ENCODE peak calls at places on chromosomes 16 and 17, in nine cellular contexts. K, U, I, X, Q, L, J, M and A are unnamed samples.

GRCh38 chr16:2983706-2984136 is 3.5 kb upstream of the PKMYT1 start:
- DNase-seq in J (peak; percentile 93), L (peak; percentile 22), X (peak; percentile 79), K (peak; percentile 69), I (peak; percentile 83), Q (peak; percentile 86), M (peak; percentile 88), U (peak; percentile 95), A (peak; percentile 80)

GRCh38 chr17:73638556-73638955 is 5.7 kb downstream of the SDK2 start:
- DNase-seq in K (no peak), I (no peak), L (no peak), U (no peak), Q (no peak), X (no peak), M (no peak), J (no peak), A (no peak)

GRCh38 chr17:10623786-10624338 is 33.2 kb downstream of the MYH3 start:
- DNase-seq in J (no peak), M (no peak), Q (no peak), U (no peak), X (no peak), I (no peak), K (no peak), L (no peak), A (no peak)

GRCh38 chr17:42018339-42018738 is 1.1 kb upstream of the DNAJC7 start:
- DNase-seq in Q (no peak), X (no peak), U (no peak), L (no peak), I (no peak), K (no peak), M (no peak), J (no peak), A (no peak)

GRCh38 chr16:67173808-67174705 is 3.7 kb downstream of the NOL3 start:
- DNase-seq in Q (peak; percentile 91), J (peak; percentile 95), U (peak; percentile 95), X (no peak), K (peak; percentile 76), L (peak; percentile 42), I (peak; percentile 79), M (peak; percentile 95), A (peak; percentile 87)

GRCh38 chr17:27997044-27997401 is 45.5 kb upstream of the NLK start:
- DNase-seq in X (no peak), I (no peak), U (no peak), L (no peak), K (no peak), M (no peak), J (no peak), Q (no peak), A (no peak)

GRCh38 chr16:64880994-64881393 is 240.9 kb downstream of the CDH11 start:
- DNase-seq in U (no peak), K (peak; percentile 15), L (no peak), X (no peak), J (no peak), I (no peak), Q (no peak), M (no peak), A (peak; percentile 30)

GRCh38 chr17:59572301-59572924 is 7.0 kb downstream of the DHX40 start:
- DNase-seq in U (no peak), X (no peak), J (no peak), K (peak; percentile 35), L (no peak), Q (no peak), I (no peak), M (no peak), A (peak; percentile 70)

GRCh38 chr17:76498886-76499667 is 2.1 kb downstream of the RHBDF2 start:
- DNase-seq in X (no peak), U (no peak), L (no peak), K (no peak), M (no peak), J (no peak), I (no peak), Q (no peak), A (no peak)

GRCh38 chr17:83091257-83092141 is 12.1 kb downstream of the METRNL start:
- DNase-seq in U (peak; percentile 85), I (no peak), M (no peak), K (no peak), J (peak; percentile 81), L (no peak), X (no peak), Q (peak; percentile 75), A (no peak)

GRCh38 chr16:50213939-50214519 is 52.3 kb upstream of the ADCY7 start:
- DNase-seq in Q (no peak), K (peak; percentile 62), U (no peak), M (no peak), I (peak; percentile 79), X (peak; percentile 54), L (peak; percentile 56), J (no peak), A (peak; percentile 32)

GRCh38 chr17:3712811-3713463 is 10.8 kb upstream of the HASPIN start:
- DNase-seq in J (no peak), L (no peak), U (no peak), I (no peak), Q (no peak), M (no peak), X (no peak), K (no peak), A (no peak)

GRCh38 chr16:54957403-54957802 is 26.7 kb downstream of the IRX5 start:
- DNase-seq in I (peak; percentile 81), X (no peak), J (no peak), U (no peak), Q (no peak), L (no peak), M (peak; percentile 52), K (no peak), A (peak; percentile 24)

GRCh38 chr17:37698132-37698615 is 46.7 kb downstream of the HNF1B start:
- DNase-seq in K (peak; percentile 79), L (no peak), M (no peak), Q (no peak), U (no peak), I (peak; percentile 8), J (no peak), X (no peak), A (no peak)

DNA sequence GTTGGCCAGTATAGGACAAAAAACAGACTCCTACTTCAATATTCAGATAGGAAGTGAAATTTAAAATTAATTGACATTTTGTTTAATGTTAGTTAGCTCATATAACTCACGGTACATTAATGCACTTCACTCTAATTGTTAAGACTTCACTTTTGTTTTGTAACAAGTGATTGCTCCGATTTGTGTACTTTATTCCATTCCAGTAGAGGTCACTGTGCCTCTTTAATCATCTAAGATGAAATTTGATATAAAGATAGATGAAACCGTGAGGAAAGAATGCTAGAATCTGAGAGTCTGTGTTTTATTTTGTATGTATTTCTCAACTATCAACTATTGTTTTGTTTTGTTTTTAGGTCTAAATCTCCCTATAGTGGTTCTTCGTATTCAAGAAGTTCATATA is 29.0 kb downstream of the RBBP6 start:
- DNase-seq in M (no peak), Q (no peak), K (peak; percentile 43), I (peak; percentile 11), U (no peak), L (no peak), X (no peak), J (no peak), A (peak; percentile 29)
- H3K9me3 ChIP-seq in M (no peaks in the 10 kb centered on the region), Q (no peaks in the 10 kb centered on the region), K (peaks cover 2% of the 10 kb centered on the region), I (no peaks in the 10 kb centered on the region), U (no peaks in the 10 kb centered on the region), L (peaks cover 16% of the 10 kb centered on the region), X (peaks cover 10% of the 10 kb centered on the region), J (no peaks in the 10 kb centered on the region), A (no peaks in the 10 kb centered on the region)

DNA sequence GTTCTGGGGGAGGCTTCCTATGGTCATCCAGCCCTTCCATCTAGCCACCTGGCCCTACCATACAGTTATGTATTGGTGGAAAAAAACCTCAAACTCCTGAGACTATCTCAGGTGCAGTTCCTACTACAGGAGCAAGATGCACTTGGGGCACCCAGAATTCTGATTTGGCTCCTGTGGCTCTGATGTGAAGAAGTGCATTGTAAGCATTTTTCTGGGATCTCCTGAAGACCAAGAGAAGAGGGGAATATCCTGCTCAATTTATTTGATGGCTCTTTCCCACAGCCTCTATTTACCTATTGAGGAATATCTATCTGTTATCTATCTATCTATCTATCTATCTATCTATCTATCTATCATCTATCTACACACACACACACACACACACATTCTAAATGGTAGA is 1981.5 kb downstream of the TP53TG3F start:
- DNase-seq in J (no peak), M (no peak), K (no peak), L (no peak), X (no peak), I (no peak), U (no peak), Q (no peak), A (no peak)
- H3K9me3 ChIP-seq in J (no peaks in the 10 kb centered on the region), M (peaks cover 8% of the 10 kb centered on the region), K (peaks cover 14% of the 10 kb centered on the region), L (peaks cover 9% of the 10 kb centered on the region), X (peaks cover 32% of the 10 kb centered on the region), I (no peaks in the 10 kb centered on the region), U (no peaks in the 10 kb centered on the region), Q (no peaks in the 10 kb centered on the region), A (no peaks in the 10 kb centered on the region)

DNA sequence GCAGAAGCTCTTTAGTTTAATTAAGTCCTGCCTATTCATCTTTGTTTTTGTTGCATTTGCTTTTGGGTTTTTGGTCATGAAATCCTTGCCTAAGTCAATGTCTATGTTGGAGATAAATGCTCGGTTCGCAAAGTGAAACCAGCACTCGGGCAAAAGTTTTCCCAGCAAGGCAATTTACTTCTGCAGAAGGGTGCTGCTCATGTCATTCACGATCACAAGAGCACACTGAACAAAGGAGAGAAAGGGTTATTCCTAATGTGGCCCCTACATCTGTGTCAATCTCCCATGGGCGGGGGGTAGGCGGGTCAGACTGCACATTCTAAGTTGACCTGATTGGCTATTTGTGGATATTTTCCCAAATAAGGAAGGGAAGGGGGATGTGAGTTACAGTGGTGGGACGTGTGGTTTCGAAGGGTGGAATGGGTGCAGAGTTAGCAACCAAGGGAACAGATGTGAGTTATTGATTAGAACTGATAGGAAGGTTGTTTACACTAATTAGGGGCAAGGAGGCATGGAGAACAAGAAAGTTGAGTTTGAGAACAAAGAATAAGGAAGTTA is 23.0 kb downstream of the ATF7IP2 start:
- DNase-seq in I (no peak), U (no peak), M (no peak), J (no peak), K (no peak), Q (no peak), X (no peak), L (no peak), A (no peak)
- H3K9me3 ChIP-seq in I (no peaks in the 10 kb centered on the region), U (peaks cover 7% of the 10 kb centered on the region), M (no peaks in the 10 kb centered on the region), J (no peaks in the 10 kb centered on the region), K (peaks cover 10% of the 10 kb centered on the region), Q (no peaks in the 10 kb centered on the region), X (peaks cover 10% of the 10 kb centered on the region), L (peaks cover 88% of the 10 kb centered on the region), A (no peaks in the 10 kb centered on the region)

GRCh38 chr16:78930561-78930960 is 670.0 kb downstream of the MAF start:
- DNase-seq in X (no peak), M (no peak), J (no peak), I (peak; percentile 72), U (no peak), K (no peak), L (no peak), Q (no peak), A (no peak)

GRCh38 chr16:78929798-78930197 is 670.7 kb downstream of the MAF start:
- DNase-seq in M (no peak), Q (no peak), L (no peak), X (no peak), U (no peak), K (no peak), J (no peak), I (no peak), A (no peak)

GRCh38 chr16:78932395-78932794 is 668.1 kb downstream of the MAF start:
- DNase-seq in I (no peak), U (no peak), K (no peak), Q (peak; percentile 25), M (no peak), X (no peak), L (no peak), J (no peak), A (no peak)

GRCh38 chr16:78936060-78936459 is 664.5 kb downstream of the MAF start:
- DNase-seq in K (no peak), U (no peak), M (no peak), L (no peak), X (no peak), J (no peak), Q (no peak), I (no peak), A (no peak)

GRCh38 chr16:78931267-78932060 is 669.1 kb downstream of the MAF start:
- DNase-seq in I (peak; percentile 55), U (no peak), K (no peak), Q (peak; percentile 34), X (no peak), J (no peak), M (no peak), L (no peak), A (no peak)
- H3K9me3 ChIP-seq in I (no peaks in the 10 kb centered on the region), U (no peaks in the 10 kb centered on the region), K (peaks cover 28% of the 10 kb centered on the region), Q (no peaks in the 10 kb centered on the region), X (peaks cover 2% of the 10 kb centered on the region), J (no peaks in the 10 kb centered on the region), M (no peaks in the 10 kb centered on the region), L (no peaks in the 10 kb centered on the region), A (no peaks in the 10 kb centered on the region)